ENCODE peak calls at places on chromosome 4, in nine cellular contexts. T is aorta, Q is adipocyte, H is mesendoderm, W is IMR-90, Y is uterus, G is lower lobe of right lung, V is astrocyte, L is SK-N-SH. D is an unnamed sample.

GRCh38 chr4:153488719-153489384 is 22.7 kb downstream of the TMEM131L start:
- DNase-seq in T (peak; percentile 62), Q (no peak), H (no peak), W (no peak), Y (no peak), G (peak; percentile 64), V (no peak), L (no peak), D (peak; percentile 53)

GRCh38 chr4:140237616-140238352 is 83.8 kb upstream of the MAML3 start:
- DNase-seq in T (peak; percentile 89), Q (peak; percentile 96), H (peak; percentile 94), W (peak; percentile 93), Y (peak; percentile 86), G (peak; percentile 76), V (peak; percentile 93), L (peak; percentile 88), D (peak; percentile 78)

GRCh38 chr4:155578726-155579385 is 87.8 kb upstream of the GUCY1A1 start:
- DNase-seq in T (no peak), Q (peak; percentile 33), H (no peak), W (no peak), Y (no peak), G (no peak), V (peak; percentile 55), L (no peak), D (no peak)

GRCh38 chr4:101604976-101605375 is 185.6 kb upstream of the BANK1 start:
- DNase-seq in T (no peak), Q (peak; percentile 34), H (no peak), W (no peak), Y (no peak), G (no peak), V (peak; percentile 61), L (peak; percentile 2), D (no peak)

GRCh38 chr4:94974773-94975172 is 217.0 kb downstream of the BMPR1B start:
- DNase-seq in T (no peak), Q (peak; percentile 71), H (no peak), W (peak; percentile 48), Y (no peak), G (no peak), V (peak; percentile 67), L (no peak), D (no peak)

GRCh38 chr4:39151120-39151713 is 31.1 kb upstream of the WDR19 start:
- DNase-seq in T (no peak), Q (peak; percentile 47), H (peak; percentile 2), W (peak; percentile 64), Y (no peak), G (no peak), V (peak; percentile 36), L (peak; percentile 9), D (no peak)

GRCh38 chr4:184471872-184472539 is 2.3 kb downstream of the IRF2 start:
- DNase-seq in T (no peak), Q (no peak), H (no peak), W (peak; percentile 30), Y (no peak), G (no peak), V (no peak), L (peak; percentile 60), D (no peak)

GRCh38 chr4:54101190-54102041 is 1.5 kb downstream of the GSX2 start:
- DNase-seq in T (no peak), Q (no peak), H (peak; percentile 23), W (no peak), Y (no peak), G (no peak), V (no peak), L (peak; percentile 46), D (no peak)

DNA sequence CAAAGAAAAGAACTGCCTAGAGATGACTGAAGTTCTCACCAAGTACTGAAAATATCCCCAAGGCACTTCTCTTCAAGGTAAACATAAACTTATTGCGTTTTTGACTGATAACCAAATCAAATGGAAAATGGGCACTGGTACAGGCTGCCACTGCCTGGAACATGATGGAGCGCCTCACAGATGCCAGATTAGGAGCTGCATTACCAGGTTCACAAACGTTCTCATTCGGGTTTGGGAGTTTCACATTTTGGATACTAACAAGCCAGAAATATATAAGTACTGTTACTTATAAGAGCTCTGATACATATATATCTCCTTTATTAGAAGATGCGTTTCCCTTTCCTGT is 141.2 kb downstream of the CBR4 start:
- DNase-seq in T (no peak), Q (no peak), H (no peak), W (no peak), Y (no peak), G (no peak), V (no peak), L (no peak), D (no peak)
- H3K27me3 ChIP-seq in T (no peaks in the 10 kb centered on the region), Q (no peaks in the 10 kb centered on the region), H (no peaks in the 10 kb centered on the region), W (no peaks in the 10 kb centered on the region), Y (no peaks in the 10 kb centered on the region), G (no peaks in the 10 kb centered on the region), V (no peaks in the 10 kb centered on the region), L (no peaks in the 10 kb centered on the region), D (no peaks in the 10 kb centered on the region)

GRCh38 chr4:147851135-147851534 is 119.2 kb downstream of the ARHGAP10 start:
- DNase-seq in T (no peak), Q (no peak), H (no peak), W (no peak), Y (no peak), G (no peak), V (no peak), L (no peak), D (no peak)
- H3K4me1 ChIP-seq in T (peaks cover 6% of the 10 kb centered on the region), Q (peaks cover 56% of the 10 kb centered on the region), H (peaks cover 5% of the 10 kb centered on the region), W (peaks cover 13% of the 10 kb centered on the region), Y (peaks cover 7% of the 10 kb centered on the region), G (peaks cover 8% of the 10 kb centered on the region), V (no peaks in the 10 kb centered on the region), L (peaks cover 37% of the 10 kb centered on the region), D (peaks cover 37% of the 10 kb centered on the region)

GRCh38 chr4:41856797-41857196 is 78.4 kb upstream of the TMEM33 start:
- DNase-seq in T (no peak), Q (no peak), H (no peak), W (no peak), Y (no peak), G (no peak), V (no peak), L (no peak), D (no peak)
- H3K27me3 ChIP-seq in T (no peaks in the 10 kb centered on the region), Q (peaks cover 51% of the 10 kb centered on the region), H (peaks cover 2% of the 10 kb centered on the region), W (peaks cover 3% of the 10 kb centered on the region), Y (no peaks in the 10 kb centered on the region), G (peaks cover 18% of the 10 kb centered on the region), V (peaks cover 13% of the 10 kb centered on the region), L (peaks cover 14% of the 10 kb centered on the region), D (peaks cover 3% of the 10 kb centered on the region)

GRCh38 chr4:182447938-182448280 is 204.7 kb downstream of the TENM3 start:
- DNase-seq in T (no peak), Q (peak; percentile 45), H (no peak), W (no peak), Y (no peak), G (no peak), V (no peak), L (no peak), D (no peak)
- H3K4me1 ChIP-seq in T (no peaks in the 10 kb centered on the region), Q (peaks cover 14% of the 10 kb centered on the region), H (no peaks in the 10 kb centered on the region), W (no peaks in the 10 kb centered on the region), Y (no peaks in the 10 kb centered on the region), G (peaks cover 22% of the 10 kb centered on the region), V (no peaks in the 10 kb centered on the region), L (no peaks in the 10 kb centered on the region), D (no peaks in the 10 kb centered on the region)

D was measured in psoas muscle.